ENCODE peak calls at places on chromosomes 12 and 14, in four cellular contexts. D is A673, H is GM23338, T is thoracic aorta. I is an unnamed sample.

GRCh38 chr12:132618683-132619043 is at the start of gene P2RX2:
- DNase-seq in D (no peak), H (peak), T (no peak), I (no peak)

GRCh38 chr12:19125325-19125724 is 4.2 kb upstream of the PLEKHA5 start:
- DNase-seq in D (peak), H (no peak), T (no peak), I (no peak)

GRCh38 chr12:12819752-12820311 is 6.7 kb downstream of the DDX47 start:
- DNase-seq in D (no peak), H (no peak), T (peak), I (no peak)

GRCh38 chr12:6534914-6535696 is 788 bp downstream of the GAPDH start:
- DNase-seq in D (peak), H (peak), T (no peak), I (peak)

GRCh38 chr12:74890237-74890599 is 319.4 kb downstream of the KCNC2 start:
- DNase-seq in D (peak), H (peak), T (no peak), I (no peak)

GRCh38 chr12:8742501-8742900 is 44.7 kb downstream of the RIMKLB start:
- DNase-seq in D (no peak), H (no peak), T (no peak), I (no peak)

GRCh38 chr14:69464829-69465228 is 19.7 kb upstream of the PLEKHD1 start:
- DNase-seq in D (no peak), H (no peak), T (no peak), I (no peak)

GRCh38 chr14:69260246-69260978 is 454 bp downstream of the GALNT16 start:
- DNase-seq in D (peak), H (peak), T (no peak), I (no peak)

GRCh38 chr12:65510584-65511050 is 232.1 kb downstream of the MSRB3 start:
- DNase-seq in D (peak), H (peak), T (no peak), I (no peak)

GRCh38 chr12:24185787-24186186 is 236.3 kb upstream of the SOX5 start:
- DNase-seq in D (no peak), H (no peak), T (no peak), I (no peak)

GRCh38 chr12:122646568-122647220 is 56.5 kb downstream of the HCAR2 start:
- DNase-seq in D (no peak), H (no peak), T (no peak), I (no peak)

GRCh38 chr12:95545303-95545702 is 6.0 kb downstream of the USP44 start:
- DNase-seq in D (no peak), H (no peak), T (no peak), I (no peak)

GRCh38 chr14:66530526-66530925 is 22.6 kb downstream of the GPHN start:
- DNase-seq in D (no peak), H (no peak), T (no peak), I (no peak)

GRCh38 chr14:99035268-99035667 is 236.7 kb downstream of the BCL11B start:
- DNase-seq in D (peak), H (no peak), T (no peak), I (no peak)

GRCh38 chr12:108671110-108671509 is 37.4 kb upstream of the SELPLG start:
- DNase-seq in D (no peak), H (no peak), T (no peak), I (no peak)

GRCh38 chr12:23060161-23060560 is 435.2 kb downstream of the ETNK1 start:
- DNase-seq in D (no peak), H (no peak), T (no peak), I (no peak)

GRCh38 chr12:108360057-108360456 is 20.9 kb upstream of the CMKLR1 start:
- DNase-seq in D (no peak), H (no peak), T (no peak), I (no peak)

GRCh38 chr12:53591301-53592206 is 34.6 kb downstream of the ATF7 start:
- DNase-seq in D (no peak), H (no peak), T (no peak), I (no peak)

GRCh38 chr12:50220357-50221061 is 53.3 kb upstream of the CERS5 start:
- DNase-seq in D (peak), H (no peak), T (peak), I (no peak)

GRCh38 chr14:58027904-58028303 is 124.1 kb downstream of the ARMH4 start:
- DNase-seq in D (no peak), H (no peak), T (no peak), I (no peak)

GRCh38 chr12:71799105-71799504 is 40.5 kb upstream of the TBC1D15 start:
- DNase-seq in D (peak), H (peak), T (no peak), I (no peak)

GRCh38 chr12:129531004-129531403 is 372.8 kb downstream of the TMEM132D start:
- DNase-seq in D (no peak), H (peak), T (no peak), I (no peak)

GRCh38 chr14:33282181-33282580 is 343.5 kb downstream of the NPAS3 start:
- DNase-seq in D (no peak), H (no peak), T (no peak), I (no peak)

GRCh38 chr12:49190317-49190716 is 1.4 kb upstream of the TUBA1A start:
- DNase-seq in D (no peak), H (peak), T (no peak), I (no peak)

GRCh38 chr12:16613199-16613598 is 7.2 kb upstream of the LMO3 start:
- DNase-seq in D (no peak), H (no peak), T (no peak), I (no peak)

GRCh38 chr12:95440401-95440800 is 33.6 kb upstream of the METAP2 start:
- DNase-seq in D (peak), H (no peak), T (no peak), I (no peak)

GRCh38 chr12:115249878-115250277 is 565.9 kb upstream of the TBX3 start:
- DNase-seq in D (no peak), H (no peak), T (no peak), I (no peak)

DNA sequence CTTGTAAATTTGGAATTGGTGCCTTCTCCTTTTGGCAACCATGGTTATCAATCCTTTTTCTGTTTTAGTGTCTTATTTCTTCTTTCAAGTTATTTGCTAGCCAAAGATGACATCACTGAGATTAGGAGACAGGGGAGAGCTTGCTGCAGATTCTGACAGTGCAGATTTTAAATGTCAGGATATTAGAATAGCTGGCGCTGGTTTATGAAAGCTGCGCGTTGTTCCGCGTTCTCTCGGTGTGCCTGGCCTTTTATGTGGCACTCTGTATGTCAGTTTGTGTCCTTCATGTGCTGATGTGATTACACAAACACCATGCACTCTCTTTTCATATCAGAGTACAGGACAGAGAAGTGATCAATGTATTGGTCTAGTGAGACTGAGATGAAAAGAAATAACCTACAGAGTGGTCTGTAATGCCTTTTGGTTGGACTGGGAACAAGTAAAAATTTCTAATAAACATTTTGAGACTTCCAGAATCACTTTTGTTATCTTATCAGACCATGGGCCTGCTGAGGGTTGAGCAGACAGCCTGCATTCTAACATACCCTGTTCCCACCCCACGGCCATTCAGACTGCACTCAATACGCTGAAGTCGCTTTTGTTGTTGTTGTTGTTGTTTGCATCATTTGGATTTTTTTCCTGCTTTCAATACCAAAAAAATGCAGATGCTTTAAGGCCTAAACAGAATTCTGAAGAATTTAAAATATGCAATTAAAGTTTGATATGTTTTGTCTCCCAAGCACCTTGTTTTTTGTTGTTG is 49.7 kb upstream of the TRAF3 start:
- DNase-seq in D (no peak), H (no peak), T (no peak), I (no peak)
- H3K27ac ChIP-seq in D (no peak), H (peak), T (no peak), I (no peak)

GRCh38 chr14:87998414-87998813 is 5.4 kb upstream of the GALC start:
- DNase-seq in D (no peak), H (no peak), T (no peak), I (no peak)
- H3K4me3 ChIP-seq in D (no peak), H (no peak), T (no peak), I (no peak)

GRCh38 chr12:127810026-127810425 is 456.9 kb upstream of the TMEM132C start:
- DNase-seq in D (peak), H (no peak), T (no peak), I (no peak)
- TF ChIP-seq CTCF in D (peak), H (no peak), T (no peak), I (no peak)

GRCh38 chr12:68765696-68766095 is 19.7 kb downstream of the SLC35E3 start:
- DNase-seq in D (no peak), H (no peak), T (no peak), I (no peak)
- H3K27ac ChIP-seq in D (no peak), H (no peak), T (no peak), I (no peak)